ENCODE peak calls at places on chromosomes 12 and 14, in nine cellular contexts. I, L, B, H, G, O, U, Y and P are unnamed samples.

GRCh38 chr12:66288121-66288520 is 14.2 kb upstream of the HELB start:
- DNase-seq in H (no peak), O (peak), B (no peak), L (no peak), I (no peak), G (no peak), U (no peak), Y (no peak), P (no peak)

GRCh38 chr12:57751432-57751787 is 700 bp downstream of the CDK4 start:
- DNase-seq in G (no peak), L (no peak), U (no peak), I (no peak), O (no peak), Y (no peak), B (no peak), H (no peak), P (no peak)

GRCh38 chr12:63889236-63889635 is 44.7 kb downstream of the SRGAP1 start:
- DNase-seq in L (peak), O (no peak), G (peak), I (peak), U (no peak), Y (no peak), H (no peak), B (no peak), P (no peak)

GRCh38 chr12:11513288-11513687 is 117.9 kb upstream of the PRB2 start:
- DNase-seq in I (peak), O (no peak), B (no peak), G (no peak), L (peak), U (no peak), H (no peak), Y (no peak), P (no peak)

GRCh38 chr12:106066051-106066705 is 72.6 kb downstream of the NUAK1 start:
- DNase-seq in I (no peak), Y (no peak), U (no peak), H (no peak), L (no peak), O (no peak), B (no peak), G (no peak), P (no peak)

GRCh38 chr12:63423839-63424238 is 244.5 kb downstream of the DPY19L2 start:
- DNase-seq in H (no peak), O (no peak), G (no peak), B (no peak), U (no peak), L (no peak), Y (no peak), I (no peak), P (no peak)

GRCh38 chr12:116384629-116385485 is 107.4 kb upstream of the MED13L start:
- DNase-seq in H (no peak), L (peak), B (peak), Y (no peak), I (peak), U (no peak), G (peak), O (no peak), P (no peak)

GRCh38 chr12:47820631-47821345 is 1.1 kb upstream of the HDAC7 start:
- DNase-seq in I (peak), B (no peak), O (no peak), U (peak), G (peak), Y (peak), H (peak), L (peak), P (peak)

GRCh38 chr12:754871-755562 is 2.6 kb downstream of the WNK1 start:
- DNase-seq in Y (no peak), O (no peak), L (peak), G (peak), U (peak), I (peak), H (peak), B (peak), P (no peak)

GRCh38 chr14:70821916-70822705 is 12.8 kb upstream of the MAP3K9 start:
- DNase-seq in G (peak), B (peak), U (peak), O (peak), I (peak), H (peak), L (peak), Y (peak), P (no peak)
- H3K4me3 ChIP-seq in G (peak), B (peak), U (peak), O (peak), I (peak), H (peak), L (peak), Y (peak), P (peak)

GRCh38 chr12:108663324-108664015 is 29.8 kb upstream of the SELPLG start:
- DNase-seq in G (no peak), Y (no peak), B (no peak), U (no peak), O (no peak), H (no peak), L (no peak), I (no peak), P (no peak)

GRCh38 chr12:108666326-108666995 is 32.8 kb upstream of the SELPLG start:
- DNase-seq in O (no peak), B (no peak), L (peak), Y (peak), U (no peak), I (no peak), G (peak), H (no peak), P (no peak)

GRCh38 chr12:108667349-108667748 is 33.7 kb upstream of the SELPLG start:
- DNase-seq in O (no peak), U (no peak), Y (no peak), I (no peak), G (no peak), B (peak), L (no peak), H (no peak), P (no peak)

GRCh38 chr12:108664338-108665258 is 30.9 kb upstream of the SELPLG start:
- DNase-seq in H (peak), I (peak), B (peak), O (peak), Y (peak), U (peak), L (peak), G (peak), P (peak)

GRCh38 chr12:108665608-108666202 is 32.0 kb upstream of the SELPLG start:
- DNase-seq in Y (no peak), B (no peak), L (no peak), U (no peak), I (no peak), O (no peak), G (no peak), H (no peak), P (no peak)
- H3K4me3 ChIP-seq in Y (no peak), B (no peak), L (no peak), U (no peak), I (no peak), O (no peak), G (no peak), H (no peak), P (no peak)

GRCh38 chr12:89454080-89454848 is 70.3 kb downstream of the GALNT4 start:
- DNase-seq in Y (no peak), I (no peak), U (peak), B (no peak), L (no peak), G (peak), O (no peak), H (peak), P (no peak)
- H3K4me3 ChIP-seq in Y (peak), I (no peak), U (no peak), B (no peak), L (no peak), G (no peak), O (no peak), H (no peak), P (no peak)

DNA sequence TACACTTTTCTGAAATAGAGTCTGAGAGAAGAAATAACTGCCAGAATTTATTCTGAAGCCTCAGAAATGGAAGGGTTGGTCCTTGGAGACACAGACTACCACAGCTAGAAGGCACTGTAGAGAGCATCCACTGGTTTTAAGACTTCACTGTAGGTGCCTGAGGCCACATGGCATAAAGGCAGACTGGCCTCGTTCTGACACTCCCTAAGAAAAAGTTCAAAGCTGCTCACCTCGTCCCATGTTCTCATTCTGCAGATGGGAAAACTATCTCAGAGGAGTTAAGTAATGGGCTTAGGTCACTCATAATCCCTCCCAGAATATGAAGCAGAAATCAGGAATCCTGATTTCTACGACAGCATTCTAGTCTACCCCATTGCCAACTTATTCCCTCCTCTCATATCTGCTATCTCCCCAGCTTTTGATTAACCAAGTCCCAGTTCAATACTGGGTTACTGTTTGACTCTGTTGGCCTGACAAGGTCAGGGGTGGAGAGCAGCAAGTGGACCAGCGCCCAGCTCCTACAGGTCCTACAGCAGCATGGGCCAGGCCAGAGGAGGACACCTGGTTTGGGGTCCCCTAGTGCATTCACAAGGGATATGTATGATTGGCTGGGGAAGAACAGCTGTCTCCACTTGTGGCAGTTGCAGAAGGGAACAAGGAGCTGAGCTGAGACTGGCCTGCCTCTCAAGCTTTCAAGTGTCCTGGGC is 3.7 kb downstream of the ITGA5 start:
- DNase-seq in O (no peak), B (no peak), Y (no peak), L (peak), U (no peak), I (no peak), H (no peak), G (no peak), P (no peak)
- H3K4me3 ChIP-seq in O (no peak), B (no peak), Y (peak), L (peak), U (no peak), I (no peak), H (no peak), G (peak), P (no peak)

GRCh38 chr12:127621366-127621765 is 645.6 kb upstream of the TMEM132C start:
- DNase-seq in U (no peak), L (no peak), G (no peak), Y (no peak), H (peak), B (no peak), O (no peak), I (no peak), P (no peak)
- H3K4me3 ChIP-seq in U (no peak), L (no peak), G (no peak), Y (no peak), H (no peak), B (no peak), O (no peak), I (no peak), P (no peak)

GRCh38 chr12:101351682-101352081 is 55.9 kb downstream of the ARL1 start:
- DNase-seq in L (no peak), O (no peak), G (no peak), B (no peak), U (no peak), H (no peak), Y (no peak), I (no peak), P (no peak)
- H3K4me3 ChIP-seq in L (no peak), O (no peak), G (no peak), B (no peak), U (no peak), H (no peak), Y (no peak), I (no peak), P (no peak)